ENCODE peak calls at places on chromosomes 2 and 18, in four cellular contexts. A is fibroblast of lung, R is suprapubic skin, T is uterus. J is an unnamed sample. For H3K36me3, the result is how much of the 10 kb centered on the place peaks cover.

GRCh38 chr2:19607931-19608762 is 249.7 kb upstream of the OSR1 start:
- DNase-seq in A (peak), R (no peak), T (no peak), J (no peak)

GRCh38 chr2:156385242-156385641 is 50.9 kb upstream of the GPD2 start:
- DNase-seq in A (no peak), R (no peak), T (no peak), J (no peak)

GRCh38 chr2:237223208-237223861 is 137.6 kb downstream of the COPS8 start:
- DNase-seq in A (peak), R (no peak), T (peak), J (no peak)

GRCh38 chr18:26442139-26442538 is 106.2 kb downstream of the KCTD1 start:
- DNase-seq in A (peak), R (no peak), T (no peak), J (no peak)

GRCh38 chr2:234257859-234258561 is 207.5 kb downstream of the SPP2 start:
- DNase-seq in A (peak), R (peak), T (no peak), J (peak)

GRCh38 chr2:239216614-239217273 is 184.1 kb downstream of the HDAC4 start:
- DNase-seq in A (no peak), R (peak), T (no peak), J (no peak)

GRCh38 chr2:37775908-37776250 is 104.4 kb upstream of the CDC42EP3 start:
- DNase-seq in A (peak), R (no peak), T (peak), J (no peak)

GRCh38 chr2:164430166-164430783 is 191.0 kb downstream of the GRB14 start:
- DNase-seq in A (peak), R (no peak), T (no peak), J (no peak)

GRCh38 chr2:38528008-38528442 is 74.7 kb downstream of the HNRNPLL start:
- DNase-seq in A (peak), R (peak), T (peak), J (no peak)

GRCh38 chr18:32160547-32160946 is 29.3 kb upstream of the MEP1B start:
- DNase-seq in A (no peak), R (no peak), T (no peak), J (no peak)

GRCh38 chr2:32832821-32833220 is 113.9 kb upstream of the LTBP1 start:
- DNase-seq in A (peak), R (no peak), T (no peak), J (no peak)

GRCh38 chr18:74252032-74252380 is 39.8 kb downstream of the CYB5A start:
- DNase-seq in A (peak), R (peak), T (no peak), J (no peak)

GRCh38 chr2:26786207-26787023 is 559 bp downstream of the CENPA start:
- DNase-seq in A (no peak), R (no peak), T (no peak), J (peak)

GRCh38 chr2:160538115-160538514 is 44.5 kb upstream of the RBMS1 start:
- DNase-seq in A (no peak), R (no peak), T (no peak), J (no peak)

GRCh38 chr2:99478632-99479031 is 11.2 kb downstream of the REV1 start:
- DNase-seq in A (no peak), R (no peak), T (no peak), J (no peak)

GRCh38 chr2:197803033-197803444 is 1.4 kb upstream of the PLCL1 start:
- DNase-seq in A (peak), R (no peak), T (no peak), J (no peak)

GRCh38 chr2:227164745-227165350 is 424 bp downstream of the COL4A3 start:
- DNase-seq in A (no peak), R (no peak), T (no peak), J (peak)

GRCh38 chr2:168469281-168469988 is 13.4 kb downstream of the CERS6 start:
- DNase-seq in A (no peak), R (no peak), T (no peak), J (no peak)

GRCh38 chr2:2837768-2838547 is 506.9 kb upstream of the MYT1L start:
- DNase-seq in A (no peak), R (no peak), T (peak), J (no peak)

GRCh38 chr2:112582314-112582746 is 2.1 kb upstream of the CHCHD5 start:
- DNase-seq in A (peak), R (no peak), T (no peak), J (no peak)

GRCh38 chr2:208072250-208072892 is 47.0 kb upstream of the PLEKHM3 start:
- DNase-seq in A (peak), R (no peak), T (peak), J (peak)

GRCh38 chr18:71809711-71810110 is 734.4 kb downstream of the CBLN2 start:
- DNase-seq in A (no peak), R (no peak), T (no peak), J (no peak)

GRCh38 chr2:237026981-237027711 is 58.5 kb upstream of the COPS8 start:
- DNase-seq in A (peak), R (peak), T (peak), J (peak)

GRCh38 chr2:55839182-55839819 is 84.3 kb downstream of the EFEMP1 start:
- DNase-seq in A (peak), R (no peak), T (no peak), J (no peak)

GRCh38 chr2:206259615-206260426 is 14.6 kb upstream of the ZDBF2 start:
- DNase-seq in A (no peak), R (no peak), T (no peak), J (no peak)

GRCh38 chr18:35618703-35619102 is 37.2 kb downstream of the GALNT1 start:
- DNase-seq in A (peak), R (no peak), T (no peak), J (no peak)

GRCh38 chr2:43221660-43222471 is 4.5 kb downstream of the ZFP36L2 start:
- DNase-seq in A (peak), R (peak), T (peak), J (peak)

GRCh38 chr2:223414646-223415045 is 187.5 kb downstream of the SCG2 start:
- DNase-seq in A (peak), R (peak), T (peak), J (no peak)

GRCh38 chr2:27086722-27087446 is at the start of gene KHK:
- DNase-seq in A (peak), R (no peak), T (peak), J (peak)

GRCh38 chr2:226190479-226191252 is 609.0 kb downstream of the IRS1 start:
- DNase-seq in A (peak), R (no peak), T (no peak), J (no peak)

GRCh38 chr2:85445316-85446295 is 27.1 kb downstream of the SH2D6 start:
- DNase-seq in A (peak), R (no peak), T (peak), J (no peak)

GRCh38 chr18:13597068-13597467 is 129.3 kb downstream of the FAM210A start:
- DNase-seq in A (no peak), R (no peak), T (no peak), J (no peak)

GRCh38 chr2:18662689-18663088 is 73.3 kb upstream of the NT5C1B start:
- DNase-seq in A (no peak), R (no peak), T (no peak), J (no peak)

GRCh38 chr18:65235966-65236634 is 514.7 kb upstream of the CDH7 start:
- DNase-seq in A (no peak), R (no peak), T (no peak), J (no peak)
- H3K4me3 ChIP-seq in A (no peak), R (no peak), T (no peak), J (no peak)

GRCh38 chr2:74486141-74486540 is 3.3 kb downstream of the TTC31 start:
- DNase-seq in A (no peak), R (no peak), T (no peak), J (no peak)
- H3K36me3 ChIP-seq in A (under half), R (under half), T (under half), J (half or more)

DNA sequence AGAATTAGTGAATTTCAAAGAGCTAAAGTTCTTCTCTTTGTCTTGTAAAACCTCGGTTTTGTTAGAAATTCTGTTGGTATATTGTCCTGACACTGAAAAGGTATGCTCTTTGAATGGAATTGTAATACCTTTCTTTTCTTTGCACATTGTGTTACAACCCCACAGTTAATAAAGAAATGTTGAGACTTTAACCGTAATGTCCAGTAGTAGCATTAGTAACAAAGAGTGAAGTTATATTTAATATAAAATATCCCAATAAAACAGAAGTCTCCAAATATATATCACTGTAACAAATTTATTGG is 69.8 kb downstream of the EHBP1 start:
- DNase-seq in A (no peak), R (no peak), T (no peak), J (no peak)
- TF ChIP-seq CTCF in A (no peak), R (no peak), T (no peak), J (no peak)

GRCh38 chr2:240454031-240454901 is 18.8 kb downstream of the GPC1 start:
- DNase-seq in A (no peak), R (no peak), T (no peak), J (peak)
- H3K4me3 ChIP-seq in A (peak), R (peak), T (no peak), J (no peak)

DNA sequence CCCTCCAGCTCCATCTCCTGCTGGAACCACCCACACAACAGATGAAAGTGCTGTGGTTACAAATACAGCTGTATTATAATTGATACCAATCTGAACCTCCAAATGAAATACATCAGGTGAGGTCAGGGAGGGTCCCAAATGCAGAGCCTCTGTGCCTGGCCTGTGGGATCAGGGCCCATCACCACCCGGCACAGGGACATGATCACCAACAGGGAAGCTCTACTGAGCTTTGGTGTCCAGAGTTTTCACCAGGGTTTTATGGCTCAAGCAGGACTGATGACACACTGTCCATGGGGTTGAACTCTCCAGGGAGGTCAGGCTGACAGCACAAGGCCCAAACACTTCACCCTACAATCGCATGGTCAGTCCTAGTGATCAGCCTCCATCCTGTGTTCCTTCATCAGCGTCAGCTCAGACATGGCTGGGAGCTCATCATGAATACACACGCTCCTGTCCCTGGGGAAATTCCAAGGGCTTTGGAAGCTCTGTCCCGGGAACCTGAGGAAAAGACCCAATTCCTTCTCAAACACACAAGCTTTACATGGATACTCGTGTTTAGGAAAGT is 3.9 kb upstream of the PXDN start:
- DNase-seq in A (no peak), R (no peak), T (no peak), J (no peak)
- H3K36me3 ChIP-seq in A (under half), R (under half), T (under half), J (under half)

GRCh38 chr2:119531292-119531691 is 7.0 kb upstream of the SCTR start:
- DNase-seq in A (no peak), R (no peak), T (no peak), J (no peak)
- TF ChIP-seq CTCF in A (no peak), R (no peak), T (no peak), J (no peak)

DNA sequence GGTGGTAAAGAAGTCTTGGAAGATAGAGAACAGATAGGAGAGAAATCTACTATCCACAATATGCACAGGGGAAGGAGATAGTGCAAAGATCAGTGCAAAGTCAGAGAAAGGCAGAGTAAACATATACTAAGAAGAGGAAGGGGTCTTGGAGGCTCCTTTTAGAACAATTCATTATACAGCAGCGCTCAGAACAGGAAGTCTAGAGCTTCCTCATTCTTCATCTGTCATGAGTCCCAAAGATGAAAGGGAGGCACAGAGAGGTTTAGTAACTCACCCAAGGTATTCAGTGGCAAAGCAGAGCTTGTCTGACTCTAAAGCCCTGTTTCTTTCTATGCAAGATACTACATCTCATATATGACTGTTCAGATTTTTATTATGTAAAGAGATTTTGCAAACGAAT is 1.4 kb downstream of the SP110 start:
- DNase-seq in A (no peak), R (no peak), T (no peak), J (no peak)
- H3K4me3 ChIP-seq in A (peak), R (peak), T (no peak), J (peak)

DNA sequence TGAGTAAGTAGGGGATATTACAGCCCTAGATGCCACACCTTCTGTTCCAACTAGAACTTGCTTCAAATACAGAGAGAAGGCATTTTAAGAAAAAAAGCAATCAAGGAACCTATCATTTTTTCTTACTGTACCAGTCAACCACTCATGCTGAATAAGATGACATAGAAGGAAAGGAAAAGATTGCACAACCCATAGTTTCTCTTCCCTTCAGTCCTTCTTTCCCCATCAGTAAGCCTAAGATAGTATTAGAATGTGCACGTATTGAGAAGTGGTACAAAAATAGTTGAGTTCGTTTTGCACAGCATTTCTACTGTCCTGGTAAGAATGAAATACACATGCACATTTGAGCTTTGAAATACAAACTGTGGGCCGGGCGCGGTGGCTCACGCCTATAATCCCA is 27.0 kb upstream of the HK2 start:
- DNase-seq in A (no peak), R (no peak), T (no peak), J (no peak)
- H3K36me3 ChIP-seq in A (under half), R (under half), T (under half), J (under half)

GRCh38 chr2:25701801-25702200 is 28.4 kb upstream of the DTNB start:
- DNase-seq in A (no peak), R (peak), T (no peak), J (no peak)

GRCh38 chr2:25698752-25699151 is 25.4 kb upstream of the DTNB start:
- DNase-seq in A (peak), R (no peak), T (no peak), J (no peak)

GRCh38 chr2:25699206-25699605 is 25.8 kb upstream of the DTNB start:
- DNase-seq in A (no peak), R (peak), T (no peak), J (no peak)

GRCh38 chr2:25700221-25700660 is 26.9 kb upstream of the DTNB start:
- DNase-seq in A (peak), R (peak), T (no peak), J (no peak)

DNA sequence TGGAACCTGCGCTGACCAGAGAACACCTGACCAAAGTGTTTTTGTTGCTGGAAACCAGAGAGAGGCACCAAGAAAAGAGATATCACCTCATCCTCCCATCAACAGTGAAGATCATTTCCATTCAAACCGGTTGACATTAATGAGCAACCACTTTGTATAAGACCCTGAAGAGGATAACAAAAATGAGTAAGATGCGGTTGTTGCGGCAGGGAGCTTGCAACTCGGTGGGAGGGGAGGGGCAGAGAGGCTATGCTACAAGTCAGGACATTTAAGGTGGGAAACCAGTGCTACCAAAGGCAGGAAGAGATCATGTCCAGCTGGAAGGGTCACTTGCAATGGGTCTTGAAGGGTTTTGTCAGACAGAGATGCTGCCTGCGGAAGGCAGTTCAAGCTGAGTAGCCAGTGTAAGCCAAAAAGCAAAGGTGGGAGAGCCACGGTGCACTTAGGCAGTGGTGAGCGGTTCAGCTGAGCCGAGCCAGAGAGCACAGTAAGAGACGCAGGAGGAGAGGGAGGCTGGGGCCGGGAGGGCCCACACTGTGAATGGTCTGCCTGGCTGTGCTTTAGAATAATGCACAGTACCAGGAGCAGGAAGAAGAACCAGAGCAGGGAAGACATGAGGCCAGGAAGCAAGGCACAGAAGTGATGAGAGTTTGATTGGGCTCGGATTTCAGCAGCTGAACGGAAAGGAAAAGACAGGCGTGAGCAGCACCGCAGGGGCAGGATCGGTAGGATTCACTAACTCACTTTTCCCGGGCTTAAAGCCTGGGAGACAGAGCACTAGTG is 24.4 kb upstream of the DTNB start:
- DNase-seq in A (no peak), R (peak), T (no peak), J (no peak)
- TF ChIP-seq CTCF in A (no peak), R (no peak), T (no peak), J (no peak)

DNA sequence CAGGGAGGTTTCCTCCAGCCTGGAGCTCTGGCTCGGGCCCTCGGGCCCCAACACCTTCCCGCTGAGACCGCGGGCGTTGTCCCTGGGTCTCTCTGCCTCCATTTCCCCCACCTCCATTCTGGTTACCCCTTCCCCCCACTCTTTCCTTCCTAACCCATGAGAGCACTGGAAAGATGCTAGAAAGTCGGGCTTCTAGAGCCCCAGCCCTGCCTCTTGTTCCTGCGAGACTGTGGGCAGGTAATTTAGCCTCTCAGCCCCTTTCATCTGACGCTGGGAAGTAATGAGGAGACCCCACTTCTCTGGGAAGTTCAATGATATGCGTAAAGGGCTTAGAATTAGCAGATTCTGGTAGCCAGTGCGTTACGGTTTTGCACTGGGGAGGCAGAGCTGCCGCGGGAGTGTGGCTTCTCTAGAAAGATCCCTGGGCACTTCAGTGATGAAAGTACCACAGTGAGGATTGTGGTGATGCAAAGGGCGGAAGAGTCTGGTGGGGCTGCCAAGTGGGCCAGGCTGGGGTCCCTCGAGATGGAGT is 16.2 kb upstream of the ECEL1 start:
- DNase-seq in A (no peak), R (no peak), T (no peak), J (no peak)
- H3K4me3 ChIP-seq in A (no peak), R (peak), T (no peak), J (no peak)

J was measured in left lung.